ENCODE peak calls at places on chromosomes 4 and X, in six cellular contexts. T, U, L, N, G and W are unnamed samples.

GRCh38 chrX:120797201-120797938 is 78.3 kb downstream of the CT47B1 start:
- DNase-seq in T (no peak), U (no peak), L (no peak), N (no peak), G (no peak), W (no peak)

GRCh38 chr4:124288706-124289486 is 423.6 kb downstream of the ANKRD50 start:
- DNase-seq in T (no peak), U (no peak), L (no peak), N (no peak), G (no peak), W (no peak)

GRCh38 chr4:142077048-142077447 is 440.7 kb downstream of the IL15 start:
- DNase-seq in T (no peak), U (no peak), L (no peak), N (no peak), G (no peak), W (no peak)

GRCh38 chr4:17719106-17719505 is 62.3 kb downstream of the FAM184B start:
- DNase-seq in T (no peak), U (no peak), L (no peak), N (no peak), G (peak), W (no peak)

GRCh38 chrX:110541266-110541665 is 182.6 kb downstream of the RTL9 start:
- DNase-seq in T (no peak), U (no peak), L (no peak), N (no peak), G (peak), W (no peak)

GRCh38 chr4:55547461-55547770 is 707 bp upstream of the CLOCK start:
- DNase-seq in T (no peak), U (peak), L (no peak), N (no peak), G (no peak), W (peak)

GRCh38 chr4:184544711-184545409 is 70.5 kb upstream of the IRF2 start:
- DNase-seq in T (no peak), U (no peak), L (no peak), N (no peak), G (no peak), W (no peak)

GRCh38 chrX:69562904-69563568 is 52.9 kb upstream of the EDA start:
- DNase-seq in T (no peak), U (no peak), L (no peak), N (no peak), G (no peak), W (no peak)

GRCh38 chrX:68830486-68831404 is 1.9 kb downstream of the EFNB1 start:
- DNase-seq in T (no peak), U (no peak), L (no peak), N (no peak), G (peak), W (peak)

GRCh38 chr4:161320377-161320776 is 843.4 kb downstream of the FSTL5 start:
- DNase-seq in T (peak), U (peak), L (no peak), N (no peak), G (peak), W (peak)

GRCh38 chrX:154696328-154697045 is 43.1 kb upstream of the CTAG2 start:
- DNase-seq in T (no peak), U (no peak), L (no peak), N (no peak), G (peak), W (no peak)

GRCh38 chrX:119218198-119218597 is 17.9 kb upstream of the PGRMC1 start:
- DNase-seq in T (peak), U (no peak), L (no peak), N (no peak), G (peak), W (peak)

GRCh38 chr4:182938213-182938645 is 21.0 kb upstream of the DCTD start:
- DNase-seq in T (peak), U (peak), L (peak), N (peak), G (peak), W (peak)

GRCh38 chr4:102517753-102518152 is 16.6 kb downstream of the NFKB1 start:
- DNase-seq in T (no peak), U (no peak), L (no peak), N (no peak), G (no peak), W (no peak)

GRCh38 chr4:101081695-101082369 is 265.5 kb downstream of the PPP3CA start:
- DNase-seq in T (no peak), U (no peak), L (no peak), N (no peak), G (no peak), W (no peak)

GRCh38 chr4:71441186-71442169 is 102.7 kb downstream of the SLC4A4 start:
- DNase-seq in T (no peak), U (no peak), L (no peak), N (no peak), G (peak), W (no peak)

GRCh38 chr4:159498371-159499115 is 395.7 kb downstream of the RAPGEF2 start:
- DNase-seq in T (no peak), U (no peak), L (no peak), N (no peak), G (no peak), W (no peak)

GRCh38 chr4:15455290-15455689 is 14.4 kb upstream of the CC2D2A start:
- DNase-seq in T (no peak), U (no peak), L (no peak), N (no peak), G (no peak), W (no peak)

GRCh38 chr4:152536545-152537182 is 772 bp upstream of the FBXW7 start:
- DNase-seq in T (peak), U (no peak), L (peak), N (no peak), G (peak), W (peak)

GRCh38 chr4:110622841-110623709 is at the start of gene PITX2:
- DNase-seq in T (peak), U (peak), L (no peak), N (no peak), G (peak), W (peak)

GRCh38 chr4:15906024-15906443 is 32.5 kb downstream of the FGFBP1 start:
- DNase-seq in T (no peak), U (no peak), L (no peak), N (no peak), G (no peak), W (no peak)

GRCh38 chr4:125951275-125951887 is 636.6 kb downstream of the FAT4 start:
- DNase-seq in T (no peak), U (no peak), L (no peak), N (no peak), G (no peak), W (peak)

GRCh38 chrX:44032479-44032878 is 59.3 kb upstream of the NDP start:
- DNase-seq in T (no peak), U (no peak), L (no peak), N (no peak), G (no peak), W (no peak)

GRCh38 chrX:70470850-70471289 is 26.2 kb downstream of the DLG3 start:
- DNase-seq in T (no peak), U (no peak), L (no peak), N (no peak), G (no peak), W (no peak)

GRCh38 chrX:5724123-5724522 is 504.5 kb downstream of the NLGN4X start:
- DNase-seq in T (no peak), U (no peak), L (no peak), N (no peak), G (no peak), W (no peak)

GRCh38 chrX:16466640-16467432 is 183.1 kb upstream of the S100G start:
- DNase-seq in T (no peak), U (no peak), L (no peak), N (no peak), G (peak), W (no peak)

GRCh38 chr4:153294631-153295030 is 49.9 kb upstream of the MND1 start:
- DNase-seq in T (no peak), U (no peak), L (no peak), N (no peak), G (no peak), W (no peak)

GRCh38 chr4:142960134-142960533 is 114.0 kb upstream of the INPP4B start:
- DNase-seq in T (no peak), U (no peak), L (no peak), N (no peak), G (no peak), W (no peak)

GRCh38 chrX:10197597-10198210 is 40.9 kb downstream of the CLCN4 start:
- DNase-seq in T (no peak), U (no peak), L (no peak), N (no peak), G (no peak), W (no peak)

GRCh38 chr4:83722730-83723269 is 186.9 kb downstream of the GPAT3 start:
- DNase-seq in T (no peak), U (no peak), L (no peak), N (no peak), G (no peak), W (no peak)